ENCODE peak calls at places on chromosomes 13 and 19, in four cellular contexts. L, E, I and V are unnamed samples.
A peak's percentile ranks its signal among the peaks of the same experiment; 100 is the strongest.

GRCh38 chr13:20175907-20176652 is 15.2 kb upstream of the GJA3 start:
- DNase-seq in L (no peak), E (no peak), I (no peak), V (no peak)

GRCh38 chr19:41023193-41023592 is 32.1 kb downstream of the CYP2B6 start:
- DNase-seq in L (no peak), E (no peak), I (peak; percentile 42), V (no peak)

GRCh38 chr19:55146648-55147218 is 2.3 kb downstream of the TNNT1 start:
- DNase-seq in L (no peak), E (no peak), I (no peak), V (no peak)

GRCh38 chr13:27578121-27579030 is 42.0 kb downstream of the LNX2 start:
- DNase-seq in L (peak; percentile 69), E (no peak), I (no peak), V (no peak)

GRCh38 chr19:38638461-38638860 is 9.0 kb upstream of the ACTN4 start:
- DNase-seq in L (no peak), E (no peak), I (no peak), V (no peak)

GRCh38 chr13:112227031-112227430 is 149.1 kb upstream of the SPACA7 start:
- DNase-seq in L (no peak), E (no peak), I (no peak), V (no peak)

GRCh38 chr19:21838646-21839045 is 2.7 kb upstream of the ZNF43 start:
- DNase-seq in L (peak; percentile 26), E (no peak), I (no peak), V (no peak)

GRCh38 chr19:28330831-28331230 is 882.1 kb downstream of the UQCRFS1 start:
- DNase-seq in L (peak; percentile 65), E (no peak), I (no peak), V (no peak)

GRCh38 chr13:34941835-34942731 is at the start of gene NBEA:
- DNase-seq in L (peak; percentile 41), E (peak; percentile 60), I (peak; percentile 95), V (peak; percentile 92)

GRCh38 chr13:75258159-75258782 is 223.7 kb downstream of the TBC1D4 start:
- DNase-seq in L (peak; percentile 65), E (no peak), I (peak; percentile 12), V (no peak)

GRCh38 chr13:47117268-47117667 is 220.4 kb upstream of the HTR2A start:
- DNase-seq in L (peak; percentile 85), E (no peak), I (no peak), V (no peak)

GRCh38 chr13:44915962-44916361 is 73.3 kb downstream of the NUFIP1 start:
- DNase-seq in L (no peak), E (no peak), I (no peak), V (no peak)

GRCh38 chr13:44919103-44919804 is 70.0 kb downstream of the NUFIP1 start:
- DNase-seq in L (no peak), E (no peak), I (no peak), V (peak; percentile 34)

GRCh38 chr13:44918323-44919102 is 70.8 kb downstream of the NUFIP1 start:
- DNase-seq in L (peak; percentile 97), E (peak; percentile 51), I (peak; percentile 98), V (peak; percentile 98)

GRCh38 chr13:44920013-44920412 is 69.3 kb downstream of the NUFIP1 start:
- DNase-seq in L (no peak), E (no peak), I (no peak), V (no peak)

DNA sequence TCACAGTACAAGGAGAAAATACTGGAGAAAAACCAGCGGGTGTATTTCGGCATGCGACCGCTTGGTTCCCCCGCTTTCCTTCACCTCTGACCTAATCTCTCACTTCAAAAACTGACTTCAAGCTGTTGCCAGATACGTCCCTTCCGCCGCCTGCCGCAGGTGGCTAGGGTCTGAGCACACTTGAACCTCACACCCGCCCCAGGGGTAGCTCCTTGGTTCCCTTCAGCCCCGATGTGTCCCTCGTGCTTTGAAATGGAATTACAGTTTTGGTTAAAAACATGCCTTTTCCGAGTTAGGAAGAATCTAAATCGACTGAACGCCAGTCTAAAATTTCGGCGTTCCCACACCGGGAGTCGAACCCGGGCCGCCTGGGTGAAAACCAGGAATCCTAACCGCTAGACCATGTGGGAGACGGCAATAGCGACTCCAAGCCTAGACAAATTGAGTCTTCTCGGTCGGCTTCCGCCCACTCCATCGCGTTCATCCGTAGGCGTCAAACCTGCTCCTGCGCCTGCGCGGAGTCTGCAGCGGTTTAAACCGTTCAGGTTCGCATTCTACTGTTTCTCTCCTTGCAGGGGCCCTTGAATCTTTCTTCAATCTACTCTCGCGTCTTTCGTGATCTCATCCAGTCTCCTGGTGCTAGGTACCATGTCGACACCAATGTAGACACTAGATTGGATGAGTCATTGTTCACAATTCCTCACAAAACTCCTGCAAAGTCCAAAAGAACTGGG is 71.5 kb downstream of the NUFIP1 start:
- DNase-seq in L (peak; percentile 97), E (peak; percentile 85), I (peak; percentile 99), V (peak; percentile 98)
- TF ChIP-seq CTCF in L (peak; percentile 42), E (peak; percentile 65), I (peak; percentile 61), V (peak; percentile 45)

DNA sequence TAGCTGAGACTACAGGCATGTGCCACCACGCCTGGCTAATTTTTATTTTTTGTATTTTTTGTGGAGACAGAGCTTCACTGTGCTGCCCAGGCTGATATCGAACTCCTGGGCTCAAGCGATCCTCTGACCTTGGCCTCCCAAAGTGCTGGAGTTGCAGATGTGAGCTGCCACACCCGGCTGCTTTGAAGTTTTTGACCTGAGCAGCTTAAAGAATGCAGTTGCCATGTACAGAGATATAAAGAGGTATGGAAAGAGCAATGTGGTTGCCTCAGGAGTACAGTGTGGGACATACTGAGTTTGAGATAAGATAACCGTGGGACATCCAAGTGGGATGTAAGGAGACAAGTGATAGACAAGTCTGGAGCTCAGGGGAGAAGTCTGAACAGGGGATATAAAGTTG is 82.7 kb upstream of the LSM14A start:
- DNase-seq in L (no peak), E (no peak), I (no peak), V (no peak)
- TF ChIP-seq CTCF in L (no peak), E (no peak), I (no peak), V (no peak)

GRCh38 chr19:17722655-17723240 is 3.5 kb downstream of the MAP1S start:
- DNase-seq in L (no peak), E (no peak), I (no peak), V (no peak)

GRCh38 chr19:17726914-17727773 is 7.9 kb downstream of the MAP1S start:
- DNase-seq in L (no peak), E (no peak), I (no peak), V (no peak)

GRCh38 chr19:17726136-17726741 is 7.0 kb downstream of the MAP1S start:
- DNase-seq in L (no peak), E (no peak), I (no peak), V (no peak)

GRCh38 chr19:17725422-17726078 is 6.3 kb downstream of the MAP1S start:
- DNase-seq in L (no peak), E (no peak), I (no peak), V (no peak)

DNA sequence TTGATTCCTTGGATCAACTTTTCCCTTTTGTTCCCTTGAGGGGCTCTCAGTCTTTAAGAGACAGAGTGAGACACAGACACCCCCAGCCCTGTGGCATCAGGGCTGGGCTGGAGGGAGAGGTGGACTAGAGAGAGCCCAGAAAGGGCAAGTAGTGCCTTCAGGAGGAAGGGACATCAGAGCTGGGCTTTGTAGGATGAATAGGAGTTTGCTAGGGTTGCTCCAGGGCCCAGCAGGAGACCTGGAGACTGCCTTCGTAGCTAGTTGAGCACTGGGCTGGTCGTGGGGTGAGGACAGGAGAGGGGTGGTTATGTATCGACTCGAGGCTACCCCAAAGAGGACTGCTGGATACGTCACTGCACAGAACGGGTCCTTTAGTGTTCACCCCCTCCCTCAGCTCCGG is 5.4 kb downstream of the MAP1S start:
- DNase-seq in L (no peak), E (no peak), I (no peak), V (no peak)
- TF ChIP-seq CTCF in L (no peak), E (no peak), I (no peak), V (no peak)

GRCh38 chr13:80338781-80339577 is 1.9 kb downstream of the SPRY2 start:
- DNase-seq in L (peak; percentile 79), E (peak; percentile 57), I (peak; percentile 93), V (peak; percentile 88)
- TF ChIP-seq CTCF in L (peak; percentile 9), E (no peak), I (no peak), V (peak; percentile 37)

GRCh38 chr13:32024750-32025149 is 6.8 kb upstream of the FRY start:
- DNase-seq in L (no peak), E (no peak), I (no peak), V (no peak)
- TF ChIP-seq CTCF in L (no peak), E (no peak), I (no peak), V (no peak)

DNA sequence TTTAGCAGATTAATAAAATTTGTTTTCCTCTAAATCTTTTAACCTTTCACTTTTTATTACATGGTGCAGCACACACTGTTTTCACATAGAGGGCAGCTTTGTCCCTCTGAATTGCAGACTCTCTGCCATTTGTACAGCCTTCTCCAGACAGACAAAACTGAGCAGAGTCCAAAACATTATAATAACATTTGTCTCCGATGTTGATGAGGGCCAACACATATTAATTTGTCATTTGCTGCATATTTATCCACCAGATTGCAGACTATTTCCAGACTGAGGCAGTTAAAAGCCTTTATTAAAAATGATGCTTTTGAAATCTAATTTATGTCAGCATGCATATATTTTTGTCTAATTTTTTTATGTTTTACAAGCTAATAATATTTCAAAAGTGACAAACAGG is 1251.9 kb upstream of the SLC10A2 start:
- DNase-seq in L (peak; percentile 34), E (no peak), I (no peak), V (no peak)
- TF ChIP-seq CTCF in L (peak; percentile 35), E (no peak), I (peak; percentile 13), V (peak; percentile 72)

GRCh38 chr13:65971541-65971940 is 1258.6 kb downstream of the PCDH9 start:
- DNase-seq in L (no peak), E (no peak), I (no peak), V (no peak)

GRCh38 chr13:65964672-65965071 is 1265.5 kb downstream of the PCDH9 start:
- DNase-seq in L (peak; percentile 22), E (no peak), I (no peak), V (no peak)

GRCh38 chr13:65965496-65965895 is 1264.6 kb downstream of the PCDH9 start:
- DNase-seq in L (peak; percentile 81), E (no peak), I (no peak), V (no peak)

GRCh38 chr13:65966991-65967451 is 1263.1 kb downstream of the PCDH9 start:
- DNase-seq in L (peak; percentile 64), E (no peak), I (no peak), V (no peak)
- TF ChIP-seq CTCF in L (peak; percentile 54), E (no peak), I (peak; percentile 33), V (peak; percentile 49)

GRCh38 chr13:98543380-98544104 is 33.4 kb downstream of the STK24 start:
- DNase-seq in L (no peak), E (no peak), I (no peak), V (no peak)

GRCh38 chr13:98541211-98541610 is 35.7 kb downstream of the STK24 start:
- DNase-seq in L (peak; percentile 53), E (no peak), I (no peak), V (no peak)

GRCh38 chr13:98542568-98543379 is 34.1 kb downstream of the STK24 start:
- DNase-seq in L (no peak), E (no peak), I (no peak), V (no peak)

GRCh38 chr13:98540476-98540875 is 36.4 kb downstream of the STK24 start:
- DNase-seq in L (no peak), E (no peak), I (no peak), V (no peak)

DNA sequence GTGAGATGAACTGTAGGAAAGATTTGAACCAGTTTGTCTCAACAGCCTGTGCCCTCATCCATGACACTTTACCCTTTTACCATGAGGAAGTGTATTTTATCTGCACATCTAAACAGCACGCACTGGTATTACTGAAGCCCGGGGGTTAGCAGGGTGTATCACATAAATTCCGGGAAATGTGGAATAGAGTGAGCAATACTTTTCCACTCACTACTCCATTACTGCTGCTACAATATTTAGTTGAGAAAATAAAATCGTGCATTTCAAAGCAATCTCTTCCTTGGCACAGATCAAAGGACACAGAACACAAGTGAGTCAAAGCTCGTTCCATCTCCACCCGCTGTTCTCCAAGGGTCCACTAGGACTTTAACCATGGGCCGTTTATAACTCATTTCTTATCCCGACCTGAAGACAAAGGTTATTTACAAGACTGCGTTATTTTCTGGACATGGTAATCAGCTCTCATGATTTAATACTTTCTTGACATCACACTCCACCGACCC is 35.2 kb downstream of the STK24 start:
- DNase-seq in L (peak; percentile 56), E (no peak), I (no peak), V (no peak)
- TF ChIP-seq CTCF in L (peak; percentile 23), E (no peak), I (no peak), V (no peak)